ENCODE peak calls at places on chromosomes 13 and 19, in four cellular contexts. One of them, this sample, is unnamed.

GRCh38 chr13:100357764-100358163 is 230.8 kb downstream of the GGACT start:
- ATAC-seq in stimulated activated naive CD8-positive, alpha-beta T cell treated with anti-CD3 and anti-CD28 coated beads, Interleukin-15, Interleukin-2, amounts not matched to agents 100 U/mL and 50 U/mL, for 24 hours: no peak
- ATAC-seq in lower lobe of right lung: no peak
- ATAC-seq in mucosa of descending colon: no peak
- ATAC-seq in this sample: no peak

GRCh38 chr19:56269348-56269747 is 3.2 kb upstream of the EDDM13 start:
- ATAC-seq in stimulated activated naive CD8-positive, alpha-beta T cell treated with anti-CD3 and anti-CD28 coated beads, Interleukin-15, Interleukin-2, amounts not matched to agents 100 U/mL and 50 U/mL, for 24 hours: no peak
- ATAC-seq in lower lobe of right lung: no peak
- ATAC-seq in mucosa of descending colon: no peak
- ATAC-seq in this sample: no peak

GRCh38 chr19:17109962-17110598 is 34.5 kb downstream of the MYO9B start:
- ATAC-seq in stimulated activated naive CD8-positive, alpha-beta T cell treated with anti-CD3 and anti-CD28 coated beads, Interleukin-15, Interleukin-2, amounts not matched to agents 100 U/mL and 50 U/mL, for 24 hours: peak
- ATAC-seq in lower lobe of right lung: peak
- ATAC-seq in mucosa of descending colon: peak
- ATAC-seq in this sample: peak

GRCh38 chr13:49859568-49859967 is 67.1 kb upstream of the KPNA3 start:
- ATAC-seq in stimulated activated naive CD8-positive, alpha-beta T cell treated with anti-CD3 and anti-CD28 coated beads, Interleukin-15, Interleukin-2, amounts not matched to agents 100 U/mL and 50 U/mL, for 24 hours: no peak
- ATAC-seq in lower lobe of right lung: peak
- ATAC-seq in mucosa of descending colon: no peak
- ATAC-seq in this sample: no peak

GRCh38 chr19:56153507-56153906 is 12.4 kb downstream of the ZNF444 start:
- ATAC-seq in stimulated activated naive CD8-positive, alpha-beta T cell treated with anti-CD3 and anti-CD28 coated beads, Interleukin-15, Interleukin-2, amounts not matched to agents 100 U/mL and 50 U/mL, for 24 hours: no peak
- ATAC-seq in lower lobe of right lung: no peak
- ATAC-seq in mucosa of descending colon: no peak
- ATAC-seq in this sample: no peak

GRCh38 chr19:3857449-3858003 is 11.3 kb downstream of the ZFR2 start:
- ATAC-seq in stimulated activated naive CD8-positive, alpha-beta T cell treated with anti-CD3 and anti-CD28 coated beads, Interleukin-15, Interleukin-2, amounts not matched to agents 100 U/mL and 50 U/mL, for 24 hours: no peak
- ATAC-seq in lower lobe of right lung: no peak
- ATAC-seq in mucosa of descending colon: peak
- ATAC-seq in this sample: peak

GRCh38 chr13:98784666-98785065 is 32.2 kb upstream of the SLC15A1 start:
- ATAC-seq in stimulated activated naive CD8-positive, alpha-beta T cell treated with anti-CD3 and anti-CD28 coated beads, Interleukin-15, Interleukin-2, amounts not matched to agents 100 U/mL and 50 U/mL, for 24 hours: no peak
- ATAC-seq in lower lobe of right lung: no peak
- ATAC-seq in mucosa of descending colon: peak
- ATAC-seq in this sample: no peak

GRCh38 chr13:99198630-99199029 is 2.0 kb upstream of the UBAC2 start:
- ATAC-seq in stimulated activated naive CD8-positive, alpha-beta T cell treated with anti-CD3 and anti-CD28 coated beads, Interleukin-15, Interleukin-2, amounts not matched to agents 100 U/mL and 50 U/mL, for 24 hours: no peak
- ATAC-seq in lower lobe of right lung: no peak
- ATAC-seq in mucosa of descending colon: peak
- ATAC-seq in this sample: no peak

GRCh38 chr13:98390086-98390697 is 186.7 kb downstream of the STK24 start:
- ATAC-seq in stimulated activated naive CD8-positive, alpha-beta T cell treated with anti-CD3 and anti-CD28 coated beads, Interleukin-15, Interleukin-2, amounts not matched to agents 100 U/mL and 50 U/mL, for 24 hours: no peak
- ATAC-seq in lower lobe of right lung: no peak
- ATAC-seq in mucosa of descending colon: peak
- ATAC-seq in this sample: no peak

GRCh38 chr19:48928164-48929005 is 5.1 kb upstream of the DHDH start:
- ATAC-seq in stimulated activated naive CD8-positive, alpha-beta T cell treated with anti-CD3 and anti-CD28 coated beads, Interleukin-15, Interleukin-2, amounts not matched to agents 100 U/mL and 50 U/mL, for 24 hours: no peak
- ATAC-seq in lower lobe of right lung: peak
- ATAC-seq in mucosa of descending colon: peak
- ATAC-seq in this sample: no peak

GRCh38 chr19:44602071-44602470 is 11.3 kb upstream of the IGSF23 start:
- ATAC-seq in stimulated activated naive CD8-positive, alpha-beta T cell treated with anti-CD3 and anti-CD28 coated beads, Interleukin-15, Interleukin-2, amounts not matched to agents 100 U/mL and 50 U/mL, for 24 hours: no peak
- ATAC-seq in lower lobe of right lung: peak
- ATAC-seq in mucosa of descending colon: peak
- ATAC-seq in this sample: no peak

GRCh38 chr13:32390048-32390447 is 37.9 kb downstream of the N4BP2L1 start:
- ATAC-seq in stimulated activated naive CD8-positive, alpha-beta T cell treated with anti-CD3 and anti-CD28 coated beads, Interleukin-15, Interleukin-2, amounts not matched to agents 100 U/mL and 50 U/mL, for 24 hours: peak
- ATAC-seq in lower lobe of right lung: no peak
- ATAC-seq in mucosa of descending colon: peak
- ATAC-seq in this sample: no peak

GRCh38 chr19:10315335-10316214 is at the start of gene FDX2:
- ATAC-seq in stimulated activated naive CD8-positive, alpha-beta T cell treated with anti-CD3 and anti-CD28 coated beads, Interleukin-15, Interleukin-2, amounts not matched to agents 100 U/mL and 50 U/mL, for 24 hours: peak
- ATAC-seq in lower lobe of right lung: peak
- ATAC-seq in mucosa of descending colon: peak
- ATAC-seq in this sample: peak